ENCODE peak calls at places on chromosomes 13 and 19, in nine cellular contexts. F, M, C, Q, W, R, B, V and E are unnamed samples. For H3K27me3 and H3K4me1, the result is how much of the 10 kb centered on the place peaks cover.

GRCh38 chr13:30045916-30046704 is 195.7 kb upstream of the UBL3 start:
- DNase-seq in F (no peak), M (no peak), C (no peak), Q (peak), W (no peak), R (no peak), B (no peak), V (peak), E (peak)

GRCh38 chr13:69556540-69557196 is 551.0 kb upstream of the ATXN8OS start:
- DNase-seq in F (no peak), M (no peak), C (no peak), Q (no peak), W (no peak), R (no peak), B (peak), V (no peak), E (no peak)

GRCh38 chr13:92657565-92657964 is 569.0 kb upstream of the GPC6 start:
- DNase-seq in F (no peak), M (no peak), C (no peak), Q (no peak), W (no peak), R (no peak), B (no peak), V (peak), E (no peak)

GRCh38 chr13:26653842-26654241 is 96.4 kb downstream of the WASF3 start:
- DNase-seq in F (no peak), M (no peak), C (no peak), Q (no peak), W (no peak), R (no peak), B (no peak), V (no peak), E (no peak)

GRCh38 chr13:78660130-78660857 is 1.3 kb upstream of the OBI1 start:
- DNase-seq in F (no peak), M (no peak), C (no peak), Q (no peak), W (peak), R (peak), B (peak), V (no peak), E (no peak)

GRCh38 chr13:28470286-28470685 is 24.6 kb downstream of the FLT1 start:
- DNase-seq in F (no peak), M (no peak), C (no peak), Q (no peak), W (peak), R (no peak), B (no peak), V (no peak), E (no peak)

GRCh38 chr13:96104516-96104915 is 14.6 kb downstream of the HS6ST3 start:
- DNase-seq in F (no peak), M (no peak), C (no peak), Q (no peak), W (no peak), R (no peak), B (no peak), V (no peak), E (no peak)

GRCh38 chr13:60627071-60627686 is 230.2 kb downstream of the TDRD3 start:
- DNase-seq in F (no peak), M (no peak), C (no peak), Q (no peak), W (peak), R (peak), B (no peak), V (peak), E (no peak)

GRCh38 chr19:45404557-45405434 is at the start of gene PPP1R13L:
- DNase-seq in F (peak), M (peak), C (peak), Q (peak), W (peak), R (peak), B (peak), V (peak), E (no peak)

GRCh38 chr19:32010071-32010470 is 335.3 kb upstream of the ZNF507 start:
- DNase-seq in F (no peak), M (no peak), C (no peak), Q (no peak), W (no peak), R (no peak), B (no peak), V (no peak), E (peak)

GRCh38 chr13:83286737-83287136 is 595.5 kb downstream of the SLITRK1 start:
- DNase-seq in F (no peak), M (no peak), C (no peak), Q (no peak), W (no peak), R (no peak), B (no peak), V (peak), E (no peak)

GRCh38 chr13:75196112-75196855 is 285.7 kb downstream of the TBC1D4 start:
- DNase-seq in F (no peak), M (no peak), C (no peak), Q (no peak), W (no peak), R (no peak), B (no peak), V (peak), E (no peak)

GRCh38 chr13:42354246-42355117 is 82.5 kb downstream of the AKAP11 start:
- DNase-seq in F (no peak), M (no peak), C (no peak), Q (no peak), W (no peak), R (no peak), B (no peak), V (peak), E (peak)

GRCh38 chr19:45973564-45974338 is at the start of gene NOVA2:
- DNase-seq in F (peak), M (peak), C (no peak), Q (peak), W (peak), R (peak), B (peak), V (peak), E (no peak)

GRCh38 chr19:4713384-4713951 is 10.2 kb downstream of the DPP9 start:
- DNase-seq in F (peak), M (peak), C (peak), Q (peak), W (peak), R (no peak), B (no peak), V (peak), E (peak)

GRCh38 chr19:12748489-12748888 is 3.1 kb upstream of the BEST2 start:
- DNase-seq in F (no peak), M (no peak), C (no peak), Q (no peak), W (no peak), R (no peak), B (no peak), V (no peak), E (no peak)

GRCh38 chr19:11168568-11168967 is 13.0 kb upstream of the SPC24 start:
- DNase-seq in F (no peak), M (no peak), C (no peak), Q (no peak), W (no peak), R (no peak), B (no peak), V (peak), E (no peak)

GRCh38 chr13:62512194-62513141 is 1096.8 kb upstream of the PCDH20 start:
- DNase-seq in F (peak), M (no peak), C (no peak), Q (peak), W (peak), R (peak), B (no peak), V (peak), E (no peak)

GRCh38 chr19:39936020-39936419 is 1.6 kb upstream of the FCGBP start:
- DNase-seq in F (peak), M (no peak), C (no peak), Q (no peak), W (no peak), R (no peak), B (no peak), V (no peak), E (no peak)
- TF ChIP-seq POLR2A in F (no peak), M (no peak), C (no peak), Q (no peak), W (no peak), R (no peak), B (no peak), V (no peak), E (no peak)

GRCh38 chr19:3366761-3367571 is 583 bp downstream of the NFIC start:
- DNase-seq in F (no peak), M (peak), C (no peak), Q (peak), W (peak), R (peak), B (peak), V (no peak), E (no peak)
- H3K27me3 ChIP-seq in F (under half), M (under half), C (under half), Q (under half), W (under half), R (under half), B (under half), V (under half), E (under half)

GRCh38 chr19:15378529-15379082 is 981 bp downstream of the AKAP8 start:
- DNase-seq in F (peak), M (peak), C (no peak), Q (peak), W (peak), R (peak), B (peak), V (peak), E (no peak)
- H3K4me1 ChIP-seq in F (under half), M (half or more), C (half or more), Q (under half), W (half or more), R (under half), B (half or more), V (under half), E (half or more)

GRCh38 chr19:41957838-41958366 is 1.2 kb downstream of the RABAC1 start:
- DNase-seq in F (peak), M (peak), C (no peak), Q (peak), W (peak), R (peak), B (peak), V (peak), E (no peak)

GRCh38 chr19:41959056-41960053 is at the start of gene RABAC1:
- DNase-seq in F (peak), M (peak), C (peak), Q (peak), W (peak), R (peak), B (peak), V (peak), E (peak)

GRCh38 chr19:41956621-41957020 is 2.5 kb downstream of the RABAC1 start:
- DNase-seq in F (no peak), M (no peak), C (no peak), Q (no peak), W (no peak), R (no peak), B (peak), V (no peak), E (no peak)

GRCh38 chr19:41957161-41957837 is 1.8 kb downstream of the RABAC1 start:
- DNase-seq in F (peak), M (no peak), C (no peak), Q (no peak), W (no peak), R (no peak), B (no peak), V (no peak), E (no peak)

DNA sequence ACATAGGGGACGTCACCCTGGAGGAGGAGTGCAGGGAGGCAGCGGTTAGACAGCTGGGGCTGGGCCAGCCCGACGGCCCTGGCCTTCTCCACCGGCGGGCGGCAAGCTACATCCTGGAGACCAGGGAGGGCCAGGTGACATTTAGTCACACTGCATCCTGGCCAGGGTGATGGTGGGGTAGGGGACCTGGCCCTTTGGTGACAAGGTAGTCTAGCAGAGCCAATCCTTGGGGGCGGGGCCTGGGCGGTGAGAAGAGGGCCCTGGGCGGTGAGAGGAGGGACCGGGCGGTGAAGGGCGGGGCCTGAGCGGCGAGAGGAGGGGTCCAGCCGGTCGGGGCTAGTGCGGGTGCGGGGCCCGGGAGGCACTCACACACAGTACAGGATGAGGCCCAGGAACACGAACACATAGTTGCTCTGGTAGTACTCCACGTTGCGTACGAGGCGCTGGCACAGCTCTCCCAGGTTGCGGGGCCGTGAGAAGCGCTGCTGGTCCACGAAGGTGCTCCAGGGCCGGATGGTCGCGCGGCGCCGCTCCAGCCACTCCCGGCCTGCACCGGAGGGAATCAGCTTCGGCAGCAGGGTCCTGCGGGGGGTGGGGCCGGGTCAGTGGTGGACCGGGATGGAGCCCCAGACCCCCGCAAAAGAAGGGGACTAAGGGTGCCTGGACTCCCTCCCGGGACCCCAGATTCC is 610 bp downstream of the RABAC1 start:
- DNase-seq in F (peak), M (peak), C (peak), Q (peak), W (peak), R (peak), B (peak), V (peak), E (no peak)
- TF ChIP-seq POLR2A in F (peak), M (peak), C (no peak), Q (peak), W (peak), R (peak), B (no peak), V (peak), E (peak)